ENCODE peak calls at places on chromosome X, in six cellular contexts. One of them, this sample, is unnamed.

GRCh38 chrX:12955882-12956703 is 18.8 kb upstream of the TMSB4X start:
- DNase-seq in right lobe of liver: peak
- DNase-seq in IMR-90: peak
- DNase-seq in fibroblast of lung: peak
- DNase-seq in foreskin fibroblast: no peak
- DNase-seq in AG09309: no peak
- DNase-seq in this sample: no peak

GRCh38 chrX:136028383-136028984 is 43.2 kb downstream of the SLC9A6 start:
- DNase-seq in IMR-90: peak
- DNase-seq in fibroblast of lung: peak
- DNase-seq in right lobe of liver: no peak
- DNase-seq in foreskin fibroblast: no peak
- DNase-seq in AG09309: peak
- DNase-seq in this sample: no peak

GRCh38 chrX:103170216-103170615 is 44.7 kb upstream of the BEX4 start:
- DNase-seq in IMR-90: peak
- DNase-seq in fibroblast of lung: peak
- DNase-seq in AG09309: no peak
- DNase-seq in foreskin fibroblast: peak
- DNase-seq in right lobe of liver: no peak
- DNase-seq in this sample: no peak

GRCh38 chrX:33138677-33139249 is 72.6 kb downstream of the DMD start:
- DNase-seq in right lobe of liver: no peak
- DNase-seq in AG09309: no peak
- DNase-seq in fibroblast of lung: no peak
- DNase-seq in foreskin fibroblast: no peak
- DNase-seq in IMR-90: no peak
- DNase-seq in this sample: no peak

GRCh38 chrX:70219938-70220764 is 14.3 kb upstream of the AWAT1 start:
- DNase-seq in foreskin fibroblast: peak
- DNase-seq in AG09309: no peak
- DNase-seq in fibroblast of lung: peak
- DNase-seq in right lobe of liver: no peak
- DNase-seq in IMR-90: peak
- DNase-seq in this sample: no peak

GRCh38 chrX:21756785-21757529 is 959 bp downstream of the SMPX start:
- DNase-seq in foreskin fibroblast: no peak
- DNase-seq in right lobe of liver: no peak
- DNase-seq in AG09309: no peak
- DNase-seq in fibroblast of lung: no peak
- DNase-seq in IMR-90: no peak
- DNase-seq in this sample: no peak

GRCh38 chrX:57172544-57172943 is 35.3 kb upstream of the SPIN2A start:
- DNase-seq in fibroblast of lung: no peak
- DNase-seq in AG09309: no peak
- DNase-seq in right lobe of liver: peak
- DNase-seq in IMR-90: no peak
- DNase-seq in foreskin fibroblast: no peak
- DNase-seq in this sample: no peak

GRCh38 chrX:142186103-142186502 is 19.0 kb downstream of the MAGEC2 start:
- DNase-seq in fibroblast of lung: no peak
- DNase-seq in right lobe of liver: no peak
- DNase-seq in foreskin fibroblast: no peak
- DNase-seq in AG09309: no peak
- DNase-seq in IMR-90: no peak
- DNase-seq in this sample: no peak

GRCh38 chrX:13357925-13358324 is 38.1 kb upstream of the ATXN3L start:
- DNase-seq in AG09309: no peak
- DNase-seq in IMR-90: peak
- DNase-seq in right lobe of liver: no peak
- DNase-seq in fibroblast of lung: peak
- DNase-seq in foreskin fibroblast: no peak
- DNase-seq in this sample: no peak

GRCh38 chrX:132367984-132368383 is 120.9 kb downstream of the MBNL3 start:
- DNase-seq in fibroblast of lung: no peak
- DNase-seq in right lobe of liver: no peak
- DNase-seq in AG09309: no peak
- DNase-seq in IMR-90: no peak
- DNase-seq in foreskin fibroblast: no peak
- DNase-seq in this sample: no peak

GRCh38 chrX:139967300-139967699 is 2.0 kb upstream of the CXorf66 start:
- DNase-seq in fibroblast of lung: no peak
- DNase-seq in AG09309: no peak
- DNase-seq in foreskin fibroblast: no peak
- DNase-seq in IMR-90: no peak
- DNase-seq in right lobe of liver: peak
- DNase-seq in this sample: no peak

GRCh38 chrX:48487362-48487785 is 11.4 kb downstream of the FTSJ1 start:
- DNase-seq in AG09309: peak
- DNase-seq in fibroblast of lung: peak
- DNase-seq in IMR-90: peak
- DNase-seq in foreskin fibroblast: peak
- DNase-seq in right lobe of liver: no peak
- DNase-seq in this sample: peak

GRCh38 chrX:78104447-78105176 is 564 bp downstream of the PGK1 start:
- DNase-seq in right lobe of liver: peak
- DNase-seq in IMR-90: peak
- DNase-seq in foreskin fibroblast: peak
- DNase-seq in fibroblast of lung: peak
- DNase-seq in AG09309: peak
- DNase-seq in this sample: no peak

GRCh38 chrX:41922125-41922521 is 1.2 kb downstream of the CASK start:
- DNase-seq in AG09309: no peak
- DNase-seq in right lobe of liver: peak
- DNase-seq in fibroblast of lung: peak
- DNase-seq in IMR-90: peak
- DNase-seq in foreskin fibroblast: no peak
- DNase-seq in this sample: no peak

GRCh38 chrX:100745205-100745604 is 13.3 kb upstream of the SYTL4 start:
- DNase-seq in foreskin fibroblast: no peak
- DNase-seq in IMR-90: no peak
- DNase-seq in right lobe of liver: no peak
- DNase-seq in fibroblast of lung: no peak
- DNase-seq in AG09309: no peak
- DNase-seq in this sample: no peak

GRCh38 chrX:70466968-70467367 is 22.3 kb downstream of the DLG3 start:
- DNase-seq in foreskin fibroblast: no peak
- DNase-seq in fibroblast of lung: no peak
- DNase-seq in IMR-90: no peak
- DNase-seq in right lobe of liver: no peak
- DNase-seq in AG09309: no peak
- DNase-seq in this sample: no peak

GRCh38 chrX:103253608-103254007 is 1.3 kb downstream of the TCEAL8 start:
- DNase-seq in right lobe of liver: no peak
- DNase-seq in AG09309: no peak
- DNase-seq in foreskin fibroblast: no peak
- DNase-seq in fibroblast of lung: peak
- DNase-seq in IMR-90: no peak
- DNase-seq in this sample: no peak

GRCh38 chrX:105063743-105064142 is 156.8 kb downstream of the TEX13A start:
- DNase-seq in right lobe of liver: no peak
- DNase-seq in AG09309: no peak
- DNase-seq in IMR-90: no peak
- DNase-seq in fibroblast of lung: no peak
- DNase-seq in foreskin fibroblast: no peak
- DNase-seq in this sample: no peak
- TF ChIP-seq CTCF in right lobe of liver: no peak
- TF ChIP-seq CTCF in AG09309: no peak
- TF ChIP-seq CTCF in IMR-90: no peak
- TF ChIP-seq CTCF in fibroblast of lung: no peak
- TF ChIP-seq CTCF in foreskin fibroblast: no peak
- TF ChIP-seq CTCF in this sample: no peak

GRCh38 chrX:17081535-17081934 is 135.1 kb downstream of the REPS2 start:
- DNase-seq in fibroblast of lung: peak
- DNase-seq in foreskin fibroblast: no peak
- DNase-seq in AG09309: no peak
- DNase-seq in IMR-90: no peak
- DNase-seq in right lobe of liver: no peak
- DNase-seq in this sample: no peak

GRCh38 chrX:17086317-17086716 is 139.9 kb downstream of the REPS2 start:
- DNase-seq in foreskin fibroblast: no peak
- DNase-seq in right lobe of liver: no peak
- DNase-seq in fibroblast of lung: no peak
- DNase-seq in IMR-90: no peak
- DNase-seq in AG09309: no peak
- DNase-seq in this sample: no peak

GRCh38 chrX:17081969-17082368 is 135.5 kb downstream of the REPS2 start:
- DNase-seq in IMR-90: no peak
- DNase-seq in foreskin fibroblast: no peak
- DNase-seq in right lobe of liver: no peak
- DNase-seq in fibroblast of lung: peak
- DNase-seq in AG09309: no peak
- DNase-seq in this sample: no peak

GRCh38 chrX:17078031-17078730 is 131.7 kb downstream of the REPS2 start:
- DNase-seq in fibroblast of lung: peak
- DNase-seq in right lobe of liver: no peak
- DNase-seq in IMR-90: peak
- DNase-seq in AG09309: peak
- DNase-seq in foreskin fibroblast: peak
- DNase-seq in this sample: no peak

GRCh38 chrX:17082831-17083230 is 136.4 kb downstream of the REPS2 start:
- DNase-seq in IMR-90: no peak
- DNase-seq in foreskin fibroblast: no peak
- DNase-seq in fibroblast of lung: peak
- DNase-seq in right lobe of liver: no peak
- DNase-seq in AG09309: no peak
- DNase-seq in this sample: no peak
- TF ChIP-seq CTCF in IMR-90: no peak
- TF ChIP-seq CTCF in foreskin fibroblast: no peak
- TF ChIP-seq CTCF in fibroblast of lung: no peak
- TF ChIP-seq CTCF in right lobe of liver: no peak
- TF ChIP-seq CTCF in AG09309: peak
- TF ChIP-seq CTCF in this sample: peak

GRCh38 chrX:31483336-31483735 is 411.5 kb upstream of the FTHL17 start:
- DNase-seq in foreskin fibroblast: peak
- DNase-seq in right lobe of liver: no peak
- DNase-seq in IMR-90: peak
- DNase-seq in AG09309: peak
- DNase-seq in fibroblast of lung: peak
- DNase-seq in this sample: no peak
- TF ChIP-seq CTCF in foreskin fibroblast: no peak
- TF ChIP-seq CTCF in right lobe of liver: no peak
- TF ChIP-seq CTCF in IMR-90: no peak
- TF ChIP-seq CTCF in AG09309: no peak
- TF ChIP-seq CTCF in fibroblast of lung: no peak
- TF ChIP-seq CTCF in this sample: no peak

GRCh38 chrX:153926863-153927685 is 1.0 kb upstream of the ARHGAP4 start:
- DNase-seq in foreskin fibroblast: no peak
- DNase-seq in IMR-90: peak
- DNase-seq in AG09309: no peak
- DNase-seq in right lobe of liver: peak
- DNase-seq in fibroblast of lung: peak
- DNase-seq in this sample: no peak

GRCh38 chrX:153928846-153929245 is 2.8 kb upstream of the ARHGAP4 start:
- DNase-seq in right lobe of liver: no peak
- DNase-seq in IMR-90: no peak
- DNase-seq in AG09309: no peak
- DNase-seq in foreskin fibroblast: no peak
- DNase-seq in fibroblast of lung: no peak
- DNase-seq in this sample: no peak

GRCh38 chrX:153927686-153927935 is 1.5 kb upstream of the ARHGAP4 start:
- DNase-seq in AG09309: no peak
- DNase-seq in foreskin fibroblast: no peak
- DNase-seq in fibroblast of lung: no peak
- DNase-seq in right lobe of liver: peak
- DNase-seq in IMR-90: no peak
- DNase-seq in this sample: no peak

GRCh38 chrX:153929576-153929975 is 3.5 kb upstream of the ARHGAP4 start:
- DNase-seq in AG09309: no peak
- DNase-seq in fibroblast of lung: no peak
- DNase-seq in right lobe of liver: no peak
- DNase-seq in foreskin fibroblast: no peak
- DNase-seq in IMR-90: no peak
- DNase-seq in this sample: no peak

GRCh38 chrX:153927936-153928760 is 2.1 kb upstream of the ARHGAP4 start:
- DNase-seq in fibroblast of lung: peak
- DNase-seq in foreskin fibroblast: peak
- DNase-seq in right lobe of liver: peak
- DNase-seq in IMR-90: peak
- DNase-seq in AG09309: peak
- DNase-seq in this sample: no peak
- TF ChIP-seq CTCF in fibroblast of lung: peak
- TF ChIP-seq CTCF in foreskin fibroblast: no peak
- TF ChIP-seq CTCF in right lobe of liver: peak
- TF ChIP-seq CTCF in IMR-90: no peak
- TF ChIP-seq CTCF in AG09309: peak
- TF ChIP-seq CTCF in this sample: peak